ENCODE peak calls at places on chromosomes 3 and 15, in nine cellular contexts. R is Peyer's patch; W is iPS DF 6.9; M is tibial artery; P is aorta; H is neuronal stem cell; F is Panc1; A is psoas muscle; K is CD8-positive, alpha-beta memory T cell. O is an unnamed sample.

GRCh38 chr3:36560685-36561084 is 180.4 kb downstream of the STAC start:
- DNase-seq in R (no peak), W (no peak), M (no peak), P (no peak), H (no peak), F (no peak), A (no peak), K (no peak), O (no peak)

GRCh38 chr3:194148383-194148782 is 12.4 kb downstream of the HES1 start:
- DNase-seq in R (no peak), W (no peak), M (peak; percentile 34), P (no peak), H (no peak), F (no peak), A (no peak), K (no peak), O (no peak)

GRCh38 chr3:81891056-81891455 is 129.6 kb upstream of the GBE1 start:
- DNase-seq in R (no peak), W (no peak), M (no peak), P (no peak), H (no peak), F (no peak), A (no peak), K (no peak), O (no peak)

GRCh38 chr3:111332488-111333095 is 209.4 kb upstream of the CD96 start:
- DNase-seq in R (no peak), W (no peak), M (no peak), P (no peak), H (no peak), F (no peak), A (no peak), K (no peak), O (no peak)

GRCh38 chr15:90592144-90592887 is 62.6 kb downstream of the CRTC3 start:
- DNase-seq in R (no peak), W (no peak), M (no peak), P (no peak), H (no peak), F (no peak), A (no peak), K (no peak), O (no peak)

GRCh38 chr15:81939604-81940440 is 106.0 kb downstream of the MEX3B start:
- DNase-seq in R (no peak), W (peak; percentile 48), M (no peak), P (no peak), H (peak; percentile 30), F (peak; percentile 8), A (no peak), K (no peak), O (no peak)

GRCh38 chr3:198071602-198072285 is 111.7 kb downstream of the LMLN start:
- DNase-seq in R (no peak), W (no peak), M (no peak), P (no peak), H (peak; percentile 51), F (peak; percentile 93), A (no peak), K (peak; percentile 47), O (no peak)

GRCh38 chr3:115814006-115814405 is 190.7 kb downstream of the GAP43 start:
- DNase-seq in R (no peak), W (no peak), M (no peak), P (no peak), H (no peak), F (no peak), A (no peak), K (no peak), O (no peak)

GRCh38 chr3:159210336-159210735 is 408.5 kb downstream of the MFSD1 start:
- DNase-seq in R (no peak), W (no peak), M (no peak), P (no peak), H (no peak), F (no peak), A (no peak), K (no peak), O (no peak)

GRCh38 chr3:133330542-133330941 is 69.3 kb upstream of the BFSP2 start:
- DNase-seq in R (no peak), W (no peak), M (no peak), P (no peak), H (no peak), F (no peak), A (no peak), K (no peak), O (no peak)

GRCh38 chr3:182682263-182683229 is 110.8 kb upstream of the ATP11B start:
- DNase-seq in R (peak; percentile 74), W (no peak), M (no peak), P (peak; percentile 49), H (peak; percentile 69), F (no peak), A (peak; percentile 62), K (peak; percentile 70), O (peak; percentile 75)

DNA sequence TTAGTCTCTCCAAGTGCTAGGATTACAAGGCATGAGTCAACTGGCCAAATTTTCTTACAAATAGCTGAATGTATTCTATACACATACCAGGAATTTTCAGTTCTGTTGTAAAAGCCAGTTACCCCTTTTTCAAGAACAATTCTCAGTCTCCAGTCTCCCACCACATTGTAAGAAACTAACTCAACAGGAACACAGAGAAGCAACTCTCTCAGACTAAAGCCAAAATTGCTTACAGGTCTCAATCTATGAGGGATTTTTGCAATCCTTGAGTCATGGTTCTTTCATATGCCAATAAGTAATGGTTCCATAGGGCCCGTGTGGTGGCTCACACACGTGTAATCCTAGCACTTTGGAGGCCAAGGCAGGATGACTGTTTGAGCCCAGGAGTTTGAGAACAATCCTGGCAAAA is 8.5 kb downstream of the IP6K2 start:
- DNase-seq in R (no peak), W (no peak), M (no peak), P (no peak), H (no peak), F (no peak), A (no peak), K (no peak), O (no peak)
- H3K4me1 ChIP-seq in R (peaks cover 36% of the 10 kb centered on the region), W (peaks cover 2% of the 10 kb centered on the region), M (peaks cover 61% of the 10 kb centered on the region), P (no peaks in the 10 kb centered on the region), H (no peaks in the 10 kb centered on the region), F (peaks cover 3% of the 10 kb centered on the region), A (peaks cover 50% of the 10 kb centered on the region), K (peaks cover 37% of the 10 kb centered on the region), O (peaks cover 37% of the 10 kb centered on the region)

DNA sequence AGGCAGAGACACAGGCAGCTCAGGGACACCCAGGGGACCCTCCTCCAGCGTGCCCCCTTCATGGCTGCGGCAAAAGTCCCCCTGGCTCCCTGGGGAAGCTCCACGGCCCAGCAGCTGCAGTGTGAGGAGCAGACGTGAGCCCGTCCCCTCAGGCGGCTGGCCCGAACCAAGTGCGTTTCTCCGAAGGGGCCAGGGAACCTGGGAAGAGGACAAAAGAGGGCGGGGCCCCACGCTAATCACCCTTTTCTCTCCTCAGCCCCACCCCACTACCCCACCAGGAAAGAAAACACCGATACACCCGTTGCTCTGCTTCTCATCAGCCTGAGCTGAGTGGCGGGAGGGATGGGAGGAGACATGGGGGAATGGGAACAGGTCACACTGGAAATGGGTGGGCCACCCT is at the start of gene MUC4:
- DNase-seq in R (peak; percentile 67), W (no peak), M (no peak), P (peak; percentile 26), H (no peak), F (no peak), A (no peak), K (no peak), O (no peak)
- H3K4me1 ChIP-seq in R (no peaks in the 10 kb centered on the region), W (peaks cover 12% of the 10 kb centered on the region), M (no peaks in the 10 kb centered on the region), P (no peaks in the 10 kb centered on the region), H (peaks cover 3% of the 10 kb centered on the region), F (no peaks in the 10 kb centered on the region), A (no peaks in the 10 kb centered on the region), K (no peaks in the 10 kb centered on the region), O (no peaks in the 10 kb centered on the region)

GRCh38 chr3:160911399-160911798 is 155.4 kb downstream of the PPM1L start:
- DNase-seq in R (no peak), W (no peak), M (no peak), P (no peak), H (no peak), F (no peak), A (no peak), K (no peak), O (no peak)
- H3K4me1 ChIP-seq in R (no peaks in the 10 kb centered on the region), W (no peaks in the 10 kb centered on the region), M (peaks cover 5% of the 10 kb centered on the region), P (no peaks in the 10 kb centered on the region), H (no peaks in the 10 kb centered on the region), F (no peaks in the 10 kb centered on the region), A (no peaks in the 10 kb centered on the region), K (no peaks in the 10 kb centered on the region), O (no peaks in the 10 kb centered on the region)

GRCh38 chr15:85412956-85413854 is 32.8 kb downstream of the AKAP13 start:
- DNase-seq in R (no peak), W (peak; percentile 7), M (peak; percentile 78), P (peak; percentile 70), H (no peak), F (peak; percentile 97), A (peak; percentile 65), K (peak; percentile 80), O (peak; percentile 67)
- H3K4me1 ChIP-seq in R (peaks cover 12% of the 10 kb centered on the region), W (peaks cover 4% of the 10 kb centered on the region), M (peaks cover 21% of the 10 kb centered on the region), P (no peaks in the 10 kb centered on the region), H (peaks cover 14% of the 10 kb centered on the region), F (peaks cover 60% of the 10 kb centered on the region), A (peaks cover 32% of the 10 kb centered on the region), K (peaks cover 27% of the 10 kb centered on the region), O (peaks cover 33% of the 10 kb centered on the region)

GRCh38 chr3:46974421-46975227 is 1.9 kb downstream of the CCDC12 start:
- DNase-seq in R (no peak), W (no peak), M (no peak), P (no peak), H (no peak), F (no peak), A (no peak), K (no peak), O (no peak)

GRCh38 chr3:46970391-46971091 is 6.0 kb downstream of the CCDC12 start:
- DNase-seq in R (peak; percentile 50), W (no peak), M (no peak), P (no peak), H (no peak), F (no peak), A (peak; percentile 74), K (no peak), O (peak; percentile 74)

GRCh38 chr3:46971742-46972141 is 4.8 kb downstream of the CCDC12 start:
- DNase-seq in R (no peak), W (no peak), M (no peak), P (no peak), H (no peak), F (no peak), A (no peak), K (no peak), O (no peak)

GRCh38 chr3:46971151-46971550 is 5.4 kb downstream of the CCDC12 start:
- DNase-seq in R (peak; percentile 42), W (no peak), M (no peak), P (no peak), H (no peak), F (no peak), A (no peak), K (no peak), O (no peak)

DNA sequence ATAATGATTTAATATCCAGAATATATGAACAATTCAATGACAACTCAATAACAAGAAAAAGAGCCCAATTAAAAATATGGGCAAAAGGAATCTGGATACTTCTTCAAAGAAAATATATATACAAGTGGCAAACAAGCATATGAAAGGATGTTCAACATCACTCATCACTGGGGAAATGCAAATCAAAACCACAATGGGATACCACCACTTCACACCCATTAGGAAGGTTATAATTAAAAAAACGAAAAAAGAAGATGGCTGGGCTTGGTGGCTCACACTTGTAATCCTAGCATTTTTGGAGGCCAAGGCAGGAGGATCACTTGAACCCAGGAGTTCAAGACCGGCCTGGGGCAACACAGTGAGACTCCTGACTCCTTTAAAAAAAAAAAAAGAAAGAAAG is 4.1 kb downstream of the CCDC12 start:
- DNase-seq in R (no peak), W (no peak), M (no peak), P (no peak), H (no peak), F (no peak), A (no peak), K (no peak), O (no peak)
- H3K4me1 ChIP-seq in R (peaks cover 73% of the 10 kb centered on the region), W (no peaks in the 10 kb centered on the region), M (peaks cover 83% of the 10 kb centered on the region), P (peaks cover 5% of the 10 kb centered on the region), H (no peaks in the 10 kb centered on the region), F (peaks cover 23% of the 10 kb centered on the region), A (peaks cover 74% of the 10 kb centered on the region), K (peaks cover 79% of the 10 kb centered on the region), O (peaks cover 76% of the 10 kb centered on the region)

O was measured in upper lobe of right lung.